ENCODE peak calls at places on chromosomes 12 and 14, in eight cellular contexts. One of them, this sample, is unnamed. For H3K9me3, the result is how much of the 10 kb centered on the place peaks cover.

GRCh38 chr12:123115409-123116111 is 35.3 kb downstream of the PITPNM2 start:
- DNase-seq in WERI-Rb-1: no peak
- DNase-seq in OCI-LY7: no peak
- DNase-seq in tibial nerve: peak
- DNase-seq in left ventricle myocardium inferior: peak
- DNase-seq in suprapubic skin: no peak
- DNase-seq in lung: no peak
- DNase-seq in cardiac muscle cell: peak
- DNase-seq in this sample: peak

GRCh38 chr14:96863327-96863985 is 66.3 kb downstream of the VRK1 start:
- DNase-seq in WERI-Rb-1: no peak
- DNase-seq in OCI-LY7: no peak
- DNase-seq in tibial nerve: no peak
- DNase-seq in left ventricle myocardium inferior: no peak
- DNase-seq in suprapubic skin: no peak
- DNase-seq in lung: no peak
- DNase-seq in cardiac muscle cell: peak
- DNase-seq in this sample: no peak

GRCh38 chr12:7667025-7667575 is 1.4 kb upstream of the APOBEC1 start:
- DNase-seq in WERI-Rb-1: no peak
- DNase-seq in OCI-LY7: peak
- DNase-seq in tibial nerve: no peak
- DNase-seq in left ventricle myocardium inferior: no peak
- DNase-seq in suprapubic skin: no peak
- DNase-seq in lung: no peak
- DNase-seq in cardiac muscle cell: no peak
- DNase-seq in this sample: no peak

GRCh38 chr12:7995266-7995963 is 37.1 kb upstream of the FOXJ2 start:
- DNase-seq in WERI-Rb-1: peak
- DNase-seq in OCI-LY7: peak
- DNase-seq in tibial nerve: peak
- DNase-seq in left ventricle myocardium inferior: peak
- DNase-seq in suprapubic skin: peak
- DNase-seq in lung: peak
- DNase-seq in cardiac muscle cell: peak
- DNase-seq in this sample: peak

GRCh38 chr12:106739815-106740552 is 34.5 kb upstream of the RIC8B start:
- DNase-seq in WERI-Rb-1: no peak
- DNase-seq in OCI-LY7: no peak
- DNase-seq in tibial nerve: no peak
- DNase-seq in left ventricle myocardium inferior: no peak
- DNase-seq in suprapubic skin: no peak
- DNase-seq in lung: no peak
- DNase-seq in cardiac muscle cell: peak
- DNase-seq in this sample: no peak

GRCh38 chr12:39723831-39724230 is 104.2 kb upstream of the ABCD2 start:
- DNase-seq in WERI-Rb-1: no peak
- DNase-seq in OCI-LY7: no peak
- DNase-seq in tibial nerve: no peak
- DNase-seq in left ventricle myocardium inferior: no peak
- DNase-seq in suprapubic skin: no peak
- DNase-seq in lung: no peak
- DNase-seq in cardiac muscle cell: peak
- DNase-seq in this sample: no peak

GRCh38 chr14:99548871-99549270 is 55.1 kb downstream of the CCDC85C start:
- DNase-seq in WERI-Rb-1: no peak
- DNase-seq in OCI-LY7: no peak
- DNase-seq in tibial nerve: no peak
- DNase-seq in left ventricle myocardium inferior: no peak
- DNase-seq in suprapubic skin: no peak
- DNase-seq in lung: no peak
- DNase-seq in cardiac muscle cell: no peak
- DNase-seq in this sample: no peak

GRCh38 chr12:87363497-87364084 is 665.6 kb downstream of the C12orf50 start:
- DNase-seq in WERI-Rb-1: no peak
- DNase-seq in OCI-LY7: no peak
- DNase-seq in tibial nerve: no peak
- DNase-seq in left ventricle myocardium inferior: no peak
- DNase-seq in suprapubic skin: no peak
- DNase-seq in lung: no peak
- DNase-seq in cardiac muscle cell: no peak
- DNase-seq in this sample: no peak

GRCh38 chr12:83945871-83946270 is 966.7 kb downstream of the SLC6A15 start:
- DNase-seq in WERI-Rb-1: no peak
- DNase-seq in OCI-LY7: no peak
- DNase-seq in tibial nerve: no peak
- DNase-seq in left ventricle myocardium inferior: no peak
- DNase-seq in suprapubic skin: no peak
- DNase-seq in lung: no peak
- DNase-seq in cardiac muscle cell: peak
- DNase-seq in this sample: peak

GRCh38 chr12:48795550-48796455 is 6.9 kb upstream of the ADCY6 start:
- DNase-seq in WERI-Rb-1: peak
- DNase-seq in OCI-LY7: peak
- DNase-seq in tibial nerve: peak
- DNase-seq in left ventricle myocardium inferior: no peak
- DNase-seq in suprapubic skin: no peak
- DNase-seq in lung: peak
- DNase-seq in cardiac muscle cell: peak
- DNase-seq in this sample: no peak

GRCh38 chr12:71183018-71183417 is 25.2 kb upstream of the TSPAN8 start:
- DNase-seq in WERI-Rb-1: no peak
- DNase-seq in OCI-LY7: no peak
- DNase-seq in tibial nerve: no peak
- DNase-seq in left ventricle myocardium inferior: no peak
- DNase-seq in suprapubic skin: no peak
- DNase-seq in lung: no peak
- DNase-seq in cardiac muscle cell: peak
- DNase-seq in this sample: no peak

GRCh38 chr12:100317371-100317770 is 39.5 kb upstream of the SLC17A8 start:
- DNase-seq in WERI-Rb-1: no peak
- DNase-seq in OCI-LY7: no peak
- DNase-seq in tibial nerve: no peak
- DNase-seq in left ventricle myocardium inferior: no peak
- DNase-seq in suprapubic skin: no peak
- DNase-seq in lung: no peak
- DNase-seq in cardiac muscle cell: no peak
- DNase-seq in this sample: no peak

GRCh38 chr14:96803958-96804357 is 6.8 kb downstream of the VRK1 start:
- DNase-seq in WERI-Rb-1: no peak
- DNase-seq in OCI-LY7: no peak
- DNase-seq in tibial nerve: no peak
- DNase-seq in left ventricle myocardium inferior: no peak
- DNase-seq in suprapubic skin: no peak
- DNase-seq in lung: no peak
- DNase-seq in cardiac muscle cell: peak
- DNase-seq in this sample: no peak

GRCh38 chr12:13537623-13538022 is 341.1 kb downstream of the EMP1 start:
- DNase-seq in WERI-Rb-1: no peak
- DNase-seq in OCI-LY7: no peak
- DNase-seq in tibial nerve: no peak
- DNase-seq in left ventricle myocardium inferior: no peak
- DNase-seq in suprapubic skin: no peak
- DNase-seq in lung: no peak
- DNase-seq in cardiac muscle cell: no peak
- DNase-seq in this sample: no peak

GRCh38 chr12:40693503-40693863 is 1.2 kb downstream of the CNTN1 start:
- DNase-seq in WERI-Rb-1: peak
- DNase-seq in OCI-LY7: no peak
- DNase-seq in tibial nerve: peak
- DNase-seq in left ventricle myocardium inferior: no peak
- DNase-seq in suprapubic skin: peak
- DNase-seq in lung: peak
- DNase-seq in cardiac muscle cell: no peak
- DNase-seq in this sample: no peak

DNA sequence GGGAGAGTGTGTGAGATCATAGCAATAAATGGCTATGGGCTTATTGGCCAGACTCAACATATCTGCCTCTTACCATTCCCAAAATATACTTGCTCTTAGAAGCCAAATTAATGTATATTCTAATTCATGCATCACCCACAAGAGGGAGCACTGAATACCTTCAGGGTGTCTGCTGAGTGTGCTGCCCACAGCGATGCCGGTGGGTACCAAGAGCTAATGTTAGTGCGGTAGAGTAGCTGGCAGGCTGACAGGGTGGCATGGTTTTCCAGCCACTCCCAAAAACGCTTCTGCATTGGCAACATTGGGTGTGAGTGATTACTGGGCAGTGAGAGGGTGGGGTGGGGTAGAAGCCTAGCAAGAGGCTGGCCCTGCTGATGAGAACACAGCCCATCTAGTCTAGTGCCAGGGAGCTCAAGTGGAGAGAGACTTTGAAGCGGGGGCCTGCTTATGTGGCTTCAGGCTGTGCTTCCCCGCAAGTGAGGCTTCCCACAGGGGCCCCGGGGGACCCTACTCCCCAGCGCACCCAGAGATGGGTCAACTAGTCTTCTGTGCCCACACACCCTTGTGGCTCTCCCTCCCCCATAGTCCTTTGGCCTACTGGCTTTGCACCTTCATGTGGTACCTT is 9.2 kb upstream of the PLEKHD1 start:
- DNase-seq in WERI-Rb-1: no peak
- DNase-seq in OCI-LY7: peak
- DNase-seq in tibial nerve: no peak
- DNase-seq in left ventricle myocardium inferior: no peak
- DNase-seq in suprapubic skin: no peak
- DNase-seq in lung: no peak
- DNase-seq in cardiac muscle cell: peak
- DNase-seq in this sample: no peak
- TF ChIP-seq CTCF in WERI-Rb-1: peak
- TF ChIP-seq CTCF in OCI-LY7: peak
- TF ChIP-seq CTCF in tibial nerve: no peak
- TF ChIP-seq CTCF in left ventricle myocardium inferior: peak
- TF ChIP-seq CTCF in suprapubic skin: peak
- TF ChIP-seq CTCF in lung: no peak
- TF ChIP-seq CTCF in cardiac muscle cell: peak
- TF ChIP-seq CTCF in this sample: peak

GRCh38 chr12:90058721-90059120 is 350.1 kb upstream of the ATP2B1 start:
- DNase-seq in WERI-Rb-1: no peak
- DNase-seq in OCI-LY7: no peak
- DNase-seq in tibial nerve: no peak
- DNase-seq in left ventricle myocardium inferior: no peak
- DNase-seq in suprapubic skin: no peak
- DNase-seq in lung: no peak
- DNase-seq in cardiac muscle cell: peak
- DNase-seq in this sample: peak

GRCh38 chr12:90060031-90060430 is 351.4 kb upstream of the ATP2B1 start:
- DNase-seq in WERI-Rb-1: peak
- DNase-seq in OCI-LY7: no peak
- DNase-seq in tibial nerve: no peak
- DNase-seq in left ventricle myocardium inferior: no peak
- DNase-seq in suprapubic skin: no peak
- DNase-seq in lung: no peak
- DNase-seq in cardiac muscle cell: no peak
- DNase-seq in this sample: no peak

GRCh38 chr12:90055071-90055470 is 346.4 kb upstream of the ATP2B1 start:
- DNase-seq in WERI-Rb-1: no peak
- DNase-seq in OCI-LY7: no peak
- DNase-seq in tibial nerve: no peak
- DNase-seq in left ventricle myocardium inferior: no peak
- DNase-seq in suprapubic skin: no peak
- DNase-seq in lung: no peak
- DNase-seq in cardiac muscle cell: no peak
- DNase-seq in this sample: no peak
- H3K4me3 ChIP-seq in WERI-Rb-1: no peak
- H3K4me3 ChIP-seq in OCI-LY7: no peak
- H3K4me3 ChIP-seq in tibial nerve: no peak
- H3K4me3 ChIP-seq in left ventricle myocardium inferior: no peak
- H3K4me3 ChIP-seq in suprapubic skin: no peak
- H3K4me3 ChIP-seq in lung: no peak
- H3K4me3 ChIP-seq in cardiac muscle cell: no peak
- H3K4me3 ChIP-seq in this sample: no peak

DNA sequence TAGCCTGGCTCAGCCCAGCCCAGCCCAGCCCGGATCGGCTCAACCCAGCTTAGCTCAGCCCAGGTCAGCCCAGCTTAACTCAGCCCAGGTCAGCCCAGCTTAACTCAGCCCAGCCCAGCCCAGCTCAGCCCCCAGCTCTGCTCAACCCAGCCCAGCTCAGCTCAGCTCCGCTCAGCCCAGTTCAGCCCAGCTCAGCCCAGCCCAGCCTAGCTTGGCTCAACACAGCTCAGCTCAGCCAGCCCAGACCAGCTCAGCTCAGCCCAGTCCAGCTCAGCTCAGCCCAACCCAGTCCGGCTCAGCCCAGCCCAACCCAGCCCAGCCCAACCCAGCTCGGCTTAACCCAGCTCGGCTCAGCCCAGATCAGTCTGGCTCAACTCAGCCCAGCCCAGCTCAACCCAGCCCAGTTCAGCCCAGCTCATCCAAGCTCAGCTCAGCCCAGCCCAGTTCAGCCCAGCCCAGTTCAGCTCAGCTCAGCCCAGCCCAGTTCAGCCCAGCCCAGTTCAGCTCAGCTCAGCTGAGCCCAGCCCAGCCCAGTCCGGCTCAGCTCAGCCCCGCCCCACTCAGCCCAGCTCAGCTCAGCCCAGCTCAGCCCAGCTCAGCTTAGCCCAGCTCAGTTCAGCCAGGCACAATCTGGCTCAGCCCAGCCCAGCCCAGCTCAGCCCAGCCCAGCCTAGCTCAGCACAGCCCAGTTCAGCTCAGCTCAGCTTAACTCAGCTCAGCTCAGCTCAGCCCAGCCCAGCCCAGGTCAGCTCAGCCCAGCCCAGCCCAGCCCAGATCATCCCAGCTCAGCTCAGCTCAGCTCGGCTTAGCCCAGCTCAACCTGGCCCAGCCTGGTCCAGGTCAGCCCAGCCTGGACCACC is 331.7 kb downstream of the TMEM121 start:
- DNase-seq in WERI-Rb-1: peak
- DNase-seq in OCI-LY7: peak
- DNase-seq in tibial nerve: no peak
- DNase-seq in left ventricle myocardium inferior: peak
- DNase-seq in suprapubic skin: peak
- DNase-seq in lung: no peak
- DNase-seq in cardiac muscle cell: no peak
- DNase-seq in this sample: no peak
- H3K9me3 ChIP-seq in WERI-Rb-1: under half
- H3K9me3 ChIP-seq in OCI-LY7: under half
- H3K9me3 ChIP-seq in tibial nerve: under half
- H3K9me3 ChIP-seq in left ventricle myocardium inferior: under half
- H3K9me3 ChIP-seq in suprapubic skin: under half
- H3K9me3 ChIP-seq in lung: under half
- H3K9me3 ChIP-seq in cardiac muscle cell: under half
- H3K9me3 ChIP-seq in this sample: half or more

GRCh38 chr12:111330800-111331752 is 37.8 kb downstream of the PHETA1 start:
- DNase-seq in WERI-Rb-1: peak
- DNase-seq in OCI-LY7: peak
- DNase-seq in tibial nerve: no peak
- DNase-seq in left ventricle myocardium inferior: no peak
- DNase-seq in suprapubic skin: no peak
- DNase-seq in lung: no peak
- DNase-seq in cardiac muscle cell: peak
- DNase-seq in this sample: peak
- TF ChIP-seq CTCF in WERI-Rb-1: peak
- TF ChIP-seq CTCF in OCI-LY7: peak
- TF ChIP-seq CTCF in tibial nerve: peak
- TF ChIP-seq CTCF in left ventricle myocardium inferior: peak
- TF ChIP-seq CTCF in suprapubic skin: peak
- TF ChIP-seq CTCF in lung: no peak
- TF ChIP-seq CTCF in cardiac muscle cell: peak
- TF ChIP-seq CTCF in this sample: peak